ENCODE peak calls at places on chromosomes 1 and 21, in six cellular contexts. B is K562, H is A549, U is NB4, P is endothelial cell of umbilical vein, L is HepG2. X is an unnamed sample.

GRCh38 chr1:234125283-234125682 is 220.8 kb downstream of the SLC35F3 start:
- DNase-seq in H (no peak), U (peak; percentile 59), B (peak; percentile 71), P (no peak), L (peak; percentile 59), X (no peak)

GRCh38 chr1:45622891-45623394 is 911 bp downstream of the CCDC17 start:
- DNase-seq in B (no peak), H (no peak), U (no peak), P (no peak), L (no peak), X (no peak)

GRCh38 chr1:57188169-57188568 is 222.4 kb upstream of the C8B start:
- DNase-seq in L (no peak), B (no peak), H (no peak), U (no peak), P (no peak), X (no peak)

GRCh38 chr1:44851308-44851707 is 8.3 kb upstream of the PTCH2 start:
- DNase-seq in L (no peak), P (no peak), H (no peak), U (no peak), B (no peak), X (no peak)

GRCh38 chr1:31815752-31816484 is at the start of gene SPOCD1:
- DNase-seq in P (peak; percentile 78), L (peak; percentile 85), H (peak; percentile 79), U (peak; percentile 65), B (peak; percentile 98), X (peak; percentile 31)

GRCh38 chr1:180616441-180616840 is 15.4 kb upstream of the XPR1 start:
- DNase-seq in B (no peak), U (no peak), H (no peak), P (no peak), L (no peak), X (no peak)

GRCh38 chr1:163820190-163820589 is 498.4 kb downstream of the NUF2 start:
- DNase-seq in B (no peak), U (no peak), H (no peak), P (no peak), L (no peak), X (no peak)

GRCh38 chr21:23223882-23224281 is 2225.7 kb downstream of the NCAM2 start:
- DNase-seq in U (no peak), H (no peak), L (no peak), P (no peak), B (no peak), X (no peak)

GRCh38 chr1:226446058-226446457 is 38.2 kb upstream of the PARP1 start:
- DNase-seq in B (peak; percentile 17), L (no peak), P (no peak), H (no peak), U (no peak), X (no peak)

GRCh38 chr1:63299387-63299786 is 23.0 kb upstream of the FOXD3 start:
- DNase-seq in H (no peak), U (no peak), L (no peak), B (no peak), P (no peak), X (no peak)

GRCh38 chr1:154219511-154219910 is 1.2 kb upstream of the UBAP2L start:
- DNase-seq in U (peak; percentile 67), L (peak; percentile 54), P (no peak), B (peak; percentile 52), H (no peak), X (no peak)

GRCh38 chr1:236161230-236161629 is 18.9 kb downstream of the GPR137B start:
- DNase-seq in U (no peak), B (no peak), L (no peak), H (no peak), P (no peak), X (no peak)

GRCh38 chr1:247111636-247112478 is 7.7 kb upstream of the ZNF669 start:
- DNase-seq in L (peak; percentile 31), B (peak; percentile 85), H (peak; percentile 27), U (peak; percentile 43), P (peak; percentile 22), X (no peak)

GRCh38 chr1:12153181-12153785 is 13.5 kb upstream of the TNFRSF1B start:
- DNase-seq in P (peak; percentile 49), L (no peak), B (no peak), H (no peak), U (peak; percentile 91), X (peak; percentile 78)

GRCh38 chr1:120179420-120180348 is 3.4 kb upstream of the SEC22B start:
- DNase-seq in U (no peak), B (peak; percentile 3), H (no peak), L (no peak), P (peak; percentile 55), X (no peak)

GRCh38 chr1:236090741-236091147 is 25.9 kb upstream of the NID1 start:
- DNase-seq in B (no peak), P (no peak), H (no peak), U (no peak), L (no peak), X (no peak)

GRCh38 chr21:46160563-46161179 is 5.3 kb upstream of the FTCD start:
- DNase-seq in B (no peak), H (peak; percentile 23), U (peak; percentile 50), L (no peak), P (no peak), X (no peak)

GRCh38 chr1:173489149-173489600 is 12.0 kb downstream of the PRDX6 start:
- DNase-seq in P (no peak), L (peak; percentile 29), H (no peak), U (peak; percentile 23), B (peak; percentile 58), X (no peak)

GRCh38 chr1:173478099-173478555 is 992 bp downstream of the PRDX6 start:
- DNase-seq in P (peak; percentile 61), U (peak; percentile 48), B (peak; percentile 79), H (peak; percentile 58), L (peak; percentile 24), X (no peak)

GRCh38 chr1:203037509-203038190 is 11.4 kb downstream of the PPFIA4 start:
- DNase-seq in U (no peak), H (no peak), L (no peak), P (no peak), B (no peak), X (no peak)

GRCh38 chr1:61208815-61209214 is 126.5 kb downstream of the NFIA start:
- DNase-seq in L (no peak), U (no peak), B (no peak), P (peak; percentile 22), H (no peak), X (no peak)

GRCh38 chr1:5575396-5576110 is 416.7 kb downstream of the NPHP4 start:
- DNase-seq in U (no peak), H (no peak), L (no peak), P (no peak), B (no peak), X (no peak)
- TF ChIP-seq MYC in U (no peak), H (no peak), L (no peak), P (no peak), B (no peak), X (no peak)

GRCh38 chr1:8033322-8033721 is 7.2 kb upstream of the ERRFI1 start:
- DNase-seq in B (no peak), H (no peak), L (no peak), U (no peak), P (no peak), X (no peak)

GRCh38 chr1:8035289-8035688 is 9.2 kb upstream of the ERRFI1 start:
- DNase-seq in H (no peak), B (no peak), L (no peak), P (no peak), U (no peak), X (no peak)

GRCh38 chr1:8032351-8032750 is 6.2 kb upstream of the ERRFI1 start:
- DNase-seq in U (no peak), H (no peak), B (no peak), L (no peak), P (no peak), X (no peak)

GRCh38 chr1:8027748-8028631 is 1.9 kb upstream of the ERRFI1 start:
- DNase-seq in P (peak; percentile 85), U (no peak), B (no peak), L (peak; percentile 76), H (no peak), X (no peak)

GRCh38 chr1:8031176-8031785 is 5.2 kb upstream of the ERRFI1 start:
- DNase-seq in P (peak; percentile 72), H (no peak), U (peak; percentile 51), L (no peak), B (peak; percentile 38), X (no peak)
- TF ChIP-seq MYC in P (no peak), H (no peak), U (no peak), L (no peak), B (no peak), X (no peak)

GRCh38 chr1:30295674-30296073 is 427.7 kb downstream of the MATN1 start:
- DNase-seq in P (no peak), B (no peak), H (no peak), U (no peak), L (no peak), X (no peak)
- TF ChIP-seq MYC in P (no peak), B (no peak), H (no peak), U (no peak), L (no peak), X (no peak)

DNA sequence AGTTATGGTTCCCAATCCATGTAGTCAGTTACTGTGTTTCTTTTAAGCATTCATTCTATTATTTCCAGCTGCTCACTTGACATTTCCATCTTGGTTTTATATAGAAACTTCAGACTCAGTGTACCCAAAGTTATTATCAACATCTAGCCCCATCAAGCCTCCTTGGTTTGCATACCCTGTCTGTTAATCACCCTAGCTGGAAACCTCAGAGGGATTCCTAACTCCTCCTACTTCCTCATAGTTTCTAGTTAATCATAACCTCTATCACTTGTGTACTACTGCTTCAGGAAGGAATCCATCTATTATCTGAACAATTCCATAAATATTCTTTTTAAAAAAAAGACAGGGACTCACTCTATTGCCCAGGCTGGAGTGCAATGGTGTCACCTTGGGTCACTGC is 293.3 kb downstream of the SDCCAG8 start:
- DNase-seq in P (no peak), H (no peak), L (no peak), B (no peak), U (no peak), X (no peak)
- TF ChIP-seq MYC in P (no peak), H (no peak), L (no peak), B (no peak), U (no peak), X (no peak)

DNA sequence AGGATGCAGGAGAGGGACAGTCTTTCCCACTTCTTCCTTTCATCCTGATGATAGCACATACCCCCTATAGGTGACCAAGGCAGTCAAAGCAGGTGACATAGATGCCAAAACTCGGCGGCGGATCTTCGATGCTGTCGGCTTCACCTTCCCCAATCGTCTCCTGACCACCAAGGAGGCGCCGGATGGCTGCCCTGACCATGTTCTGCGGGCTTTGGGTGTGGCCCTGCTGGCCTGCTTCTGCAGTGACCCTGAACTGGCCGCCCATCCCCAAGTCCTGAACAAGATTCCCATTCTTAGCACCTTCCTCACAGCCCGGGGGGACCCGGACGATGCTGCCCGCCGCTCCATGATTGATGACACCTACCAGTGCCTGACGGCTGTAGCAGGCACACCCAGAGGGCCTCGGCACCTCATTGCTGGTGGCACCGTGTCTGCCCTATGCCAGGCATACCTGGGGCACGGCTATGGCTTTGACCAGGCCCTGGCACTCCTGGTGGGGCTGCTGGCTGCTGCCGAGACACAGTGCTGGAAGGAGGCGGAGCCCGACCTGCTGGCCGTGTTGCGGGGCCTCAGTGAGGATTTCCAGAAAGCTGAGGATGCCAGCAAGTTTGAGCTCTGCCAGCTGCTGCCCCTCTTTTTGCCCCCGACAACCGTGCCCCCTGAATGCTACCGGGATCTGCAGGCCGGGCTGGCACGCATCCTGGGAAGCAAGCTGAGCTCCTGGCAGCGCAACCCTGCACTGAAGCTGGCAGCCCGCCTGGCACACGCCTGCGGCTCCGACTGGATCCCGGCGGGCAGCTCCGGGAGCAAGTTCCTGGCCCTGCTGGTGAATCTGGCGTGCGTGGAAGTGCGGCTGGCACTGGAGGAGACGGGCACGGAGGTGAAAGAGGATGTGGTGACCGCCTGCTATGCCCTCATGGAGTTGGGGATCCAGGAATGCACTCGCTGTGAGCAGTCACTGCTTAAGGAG is 2.9 kb downstream of the NCDN start:
- DNase-seq in L (no peak), U (no peak), B (no peak), H (no peak), P (no peak), X (no peak)
- TF ChIP-seq MYC in L (no peak), U (no peak), B (no peak), H (no peak), P (no peak), X (no peak)

X was measured in GM12878.